ENCODE peak calls at places on chromosomes 12 and 14, in four cellular contexts. U is HepG2, I is GM12878, T is H1. N is an unnamed sample.

GRCh38 chr12:27927347-27927746 is 45.2 kb downstream of the PTHLH start:
- DNase-seq in U (no peak), T (no peak), I (no peak), N (no peak)

GRCh38 chr14:64680013-64680674 is 24.1 kb upstream of the PLEKHG3 start:
- DNase-seq in I (no peak), T (no peak), U (no peak), N (no peak)

GRCh38 chr12:106369624-106370346 is 12.2 kb downstream of the POLR3B start:
- DNase-seq in U (no peak), I (no peak), T (no peak), N (no peak)

GRCh38 chr12:12891646-12892355 is 439 bp downstream of the GPRC5A start:
- DNase-seq in I (no peak), T (no peak), U (no peak), N (no peak)

GRCh38 chr14:76976623-76977005 is 51.9 kb downstream of the IRF2BPL start:
- DNase-seq in U (no peak), I (no peak), T (no peak), N (no peak)

GRCh38 chr14:65035049-65035448 is 48.4 kb downstream of the FNTB start:
- DNase-seq in T (no peak), I (no peak), U (no peak), N (no peak)

GRCh38 chr12:121668750-121669524 is 517 bp downstream of the MORN3 start:
- DNase-seq in U (peak), T (no peak), I (no peak), N (peak)

GRCh38 chr12:10031318-10031717 is 836 bp downstream of the CLEC9A start:
- DNase-seq in U (no peak), I (no peak), T (no peak), N (no peak)

GRCh38 chr12:69966409-69966808 is 141.4 kb downstream of the MYRFL start:
- DNase-seq in I (no peak), T (no peak), U (peak), N (no peak)

GRCh38 chr14:38197001-38197760 is 10.5 kb upstream of the SSTR1 start:
- DNase-seq in U (no peak), I (no peak), T (no peak), N (no peak)

GRCh38 chr12:7907009-7907408 is 29.0 kb downstream of the SLC2A3 start:
- DNase-seq in I (no peak), U (peak), T (peak), N (peak)

GRCh38 chr12:32549675-32550079 is 129.4 kb upstream of the DNM1L start:
- DNase-seq in U (no peak), I (no peak), T (no peak), N (no peak)

GRCh38 chr14:101476931-101477553 is 84.3 kb upstream of the DIO3 start:
- DNase-seq in U (peak), I (no peak), T (peak), N (peak)

GRCh38 chr12:131795064-131795463 is 33.1 kb upstream of the MMP17 start:
- DNase-seq in T (no peak), I (no peak), U (no peak), N (no peak)

GRCh38 chr14:105600939-105601359 is 74.6 kb downstream of the TMEM121 start:
- DNase-seq in U (no peak), I (no peak), T (no peak), N (no peak)
- H3K9ac ChIP-seq in U (no peak), I (no peak), T (no peak), N (no peak)

GRCh38 chr14:74457511-74457910 is 31.5 kb upstream of the SYNDIG1L start:
- DNase-seq in I (no peak), U (no peak), T (no peak), N (no peak)
- TF ChIP-seq YY1 in I (no peak), U (no peak), T (no peak), N (no peak)

GRCh38 chr12:76608070-76608469 is 48.5 kb upstream of the OSBPL8 start:
- DNase-seq in U (no peak), T (no peak), I (no peak), N (no peak)

GRCh38 chr12:76614364-76614763 is 54.8 kb upstream of the OSBPL8 start:
- DNase-seq in U (no peak), I (no peak), T (no peak), N (no peak)

GRCh38 chr12:76611533-76611932 is 52.0 kb upstream of the OSBPL8 start:
- DNase-seq in T (no peak), I (no peak), U (no peak), N (no peak)
- TF ChIP-seq SUZ12 in T (no peak), I (no peak), U (no peak), N (no peak)

DNA sequence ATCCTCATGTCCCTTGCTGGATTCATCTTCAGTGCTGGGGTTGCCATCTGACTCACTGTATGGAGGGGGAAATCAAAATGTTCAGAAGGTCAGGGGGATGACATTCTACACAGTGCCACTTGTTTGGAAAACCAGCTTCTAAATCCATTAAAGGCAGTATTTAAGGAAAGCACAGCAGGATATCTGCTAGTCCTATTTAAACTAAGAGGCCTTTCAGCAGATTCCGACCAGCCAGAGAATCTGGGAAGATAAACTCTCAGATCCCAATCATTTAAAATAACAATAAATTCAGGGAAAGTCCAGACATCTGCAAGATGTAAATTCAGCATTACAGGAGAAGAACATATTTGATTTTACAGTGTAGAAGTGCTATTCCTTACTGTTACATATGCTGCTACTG is 3.8 kb downstream of the SIX4 start:
- DNase-seq in U (no peak), I (no peak), T (no peak), N (no peak)
- H3K9ac ChIP-seq in U (peak), I (no peak), T (no peak), N (no peak)

GRCh38 chr14:72559669-72560068 is 334.2 kb downstream of the DPF3 start:
- DNase-seq in T (no peak), I (no peak), U (no peak), N (no peak)
- TF ChIP-seq YY1 in T (no peak), I (no peak), U (no peak), N (no peak)

GRCh38 chr12:130719263-130719892 is 3.3 kb upstream of the RIMBP2 start:
- DNase-seq in U (no peak), I (no peak), T (no peak), N (no peak)
- TF ChIP-seq SUZ12 in U (no peak), I (no peak), T (no peak), N (no peak)

DNA sequence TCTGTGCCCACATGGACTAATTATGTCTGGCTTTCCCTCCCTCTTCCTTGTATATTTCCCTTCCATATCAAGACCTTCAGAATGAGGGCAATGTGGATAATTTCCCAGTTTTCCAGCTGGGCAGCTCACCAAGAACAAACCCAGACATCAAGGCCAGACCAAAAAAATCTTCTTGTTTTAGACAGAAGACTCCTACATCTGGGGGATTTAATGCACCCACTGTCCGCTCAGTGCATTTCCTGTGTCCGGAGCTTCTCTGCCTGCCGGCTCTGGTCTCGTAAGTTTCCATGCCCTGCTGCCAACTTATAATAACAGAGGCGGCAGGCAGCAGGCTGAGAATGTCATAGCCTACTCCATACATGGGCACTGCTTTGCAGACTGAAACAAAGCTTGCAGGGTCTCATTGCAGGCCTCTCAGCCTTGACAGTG is 207.2 kb upstream of the BCL2L14 start:
- DNase-seq in I (no peak), T (no peak), U (no peak), N (no peak)
- H3K9ac ChIP-seq in I (no peak), T (no peak), U (no peak), N (no peak)

GRCh38 chr12:109719123-109720022 is 5.7 kb downstream of the FAM222A start:
- DNase-seq in I (no peak), T (no peak), U (peak), N (peak)
- TF ChIP-seq YY1 in I (no peak), T (no peak), U (no peak), N (no peak)

GRCh38 chr12:113086249-113087164 is 30.0 kb downstream of the DTX1 start:
- DNase-seq in U (peak), T (no peak), I (peak), N (no peak)
- TF ChIP-seq SUZ12 in U (no peak), T (no peak), I (no peak), N (no peak)

GRCh38 chr12:52440821-52441319 is 6.7 kb upstream of the KRT75 start:
- DNase-seq in T (no peak), I (no peak), U (no peak), N (no peak)
- H3K9ac ChIP-seq in T (no peak), I (no peak), U (no peak), N (no peak)

N was measured in NT2/D1.